ENCODE peak calls at places on chromosomes 12 and 14, in six cellular contexts. E is activated CD4-positive, alpha-beta T cell treated with anti-CD3 and anti-CD28 coated beads, Interleukin-2, amount 50 U/mL, for 48 hours; Y is stimulated activated CD8-positive, alpha-beta memory T cell treated with anti-CD3 and anti-CD28 coated beads, Interleukin-15, amount 100 ng/mL, for 1 hour; N is GM23248; B is lower leg skin; Q is Calu3. O is an unnamed sample.

GRCh38 chr14:96090441-96091148 is 51.4 kb downstream of the C14orf132 start:
- DNase-seq in Q (no peak), B (peak), Y (no peak), E (no peak), N (peak), O (no peak)

GRCh38 chr14:92316937-92317336 is 6.0 kb upstream of the SLC24A4 start:
- DNase-seq in B (no peak), Q (peak), N (no peak), Y (no peak), E (no peak), O (no peak)

GRCh38 chr12:100154472-100155247 is 12.0 kb upstream of the BLTP3B start:
- DNase-seq in E (peak), B (peak), Y (peak), N (peak), Q (peak), O (peak)

GRCh38 chr14:41285193-41285748 is 321.4 kb upstream of the LRFN5 start:
- DNase-seq in Q (no peak), Y (no peak), E (peak), N (peak), B (no peak), O (no peak)

GRCh38 chr14:102691763-102692162 is 85.5 kb upstream of the TRAF3 start:
- DNase-seq in B (no peak), Q (no peak), Y (no peak), N (no peak), E (no peak), O (no peak)

GRCh38 chr12:121748571-121749265 is 36.2 kb downstream of the TMEM120B start:
- DNase-seq in E (peak), Y (no peak), B (no peak), Q (peak), N (peak), O (no peak)

GRCh38 chr12:6827437-6827894 is 741 bp upstream of the P3H3 start:
- DNase-seq in N (peak), Q (peak), Y (no peak), E (peak), B (peak), O (no peak)

GRCh38 chr12:112349440-112349839 is 32.8 kb downstream of the HECTD4 start:
- DNase-seq in E (no peak), B (no peak), Y (no peak), Q (no peak), N (no peak), O (no peak)

GRCh38 chr12:16350682-16351081 is 3.2 kb downstream of the MGST1 start:
- DNase-seq in Y (no peak), N (peak), B (no peak), Q (peak), E (no peak), O (no peak)

GRCh38 chr14:104573930-104574329 is 5.6 kb upstream of the C14orf180 start:
- DNase-seq in B (no peak), N (no peak), Q (no peak), E (no peak), Y (no peak), O (no peak)

GRCh38 chr14:39050389-39050788 is 52.6 kb downstream of the SEC23A start:
- DNase-seq in E (no peak), N (peak), B (no peak), Y (no peak), Q (peak), O (no peak)

GRCh38 chr14:54362759-54363437 is 33.9 kb upstream of the CDKN3 start:
- DNase-seq in Q (no peak), N (no peak), Y (no peak), E (no peak), B (no peak), O (no peak)